ENCODE peak calls at places on chromosome 2, in nine cellular contexts. H, L, E, Y, R, G, A, T and Q are unnamed samples.

GRCh38 chr2:118638453-118638852 is 209.0 kb downstream of the EN1 start:
- DNase-seq in G (no peak), R (no peak), T (no peak), Y (no peak), A (no peak), L (no peak), H (no peak), E (no peak), Q (no peak)

GRCh38 chr2:189348369-189348768 is 92.9 kb upstream of the WDR75 start:
- DNase-seq in H (no peak), A (no peak), G (no peak), L (no peak), R (no peak), T (no peak), E (no peak), Y (peak; percentile 29), Q (no peak)

GRCh38 chr2:36706451-36706850 is 9.9 kb downstream of the VIT start:
- DNase-seq in G (no peak), E (no peak), H (no peak), R (peak; percentile 60), L (no peak), A (no peak), T (no peak), Y (no peak), Q (no peak)

GRCh38 chr2:135820003-135820618 is 16.9 kb downstream of the LCT start:
- DNase-seq in Y (no peak), L (no peak), A (no peak), E (no peak), T (no peak), H (no peak), G (no peak), R (peak; percentile 63), Q (no peak)

GRCh38 chr2:106839849-106840595 is 45.9 kb downstream of the ST6GAL2 start:
- DNase-seq in L (peak; percentile 58), R (no peak), A (peak; percentile 16), G (peak; percentile 68), H (peak; percentile 81), Y (peak; percentile 87), T (no peak), E (peak; percentile 90), Q (no peak)

GRCh38 chr2:37890893-37891495 is 34.1 kb upstream of the RMDN2 start:
- DNase-seq in Y (peak; percentile 71), G (peak; percentile 85), L (peak; percentile 86), T (peak; percentile 48), R (peak; percentile 82), A (peak; percentile 89), H (peak; percentile 87), E (peak; percentile 89), Q (peak; percentile 70)

GRCh38 chr2:128563348-128563687 is 244.7 kb upstream of the HS6ST1 start:
- DNase-seq in R (peak; percentile 99), E (no peak), H (no peak), T (no peak), L (no peak), Y (no peak), A (no peak), G (no peak), Q (no peak)

GRCh38 chr2:130183500-130184373 is 1.7 kb downstream of the MZT2B start:
- DNase-seq in Y (no peak), E (no peak), H (peak; percentile 60), R (peak; percentile 6), G (peak; percentile 76), A (no peak), L (peak; percentile 54), T (no peak), Q (no peak)

GRCh38 chr2:239826786-239827510 is 198.2 kb downstream of the NDUFA10 start:
- DNase-seq in L (no peak), T (no peak), Y (no peak), R (no peak), E (no peak), H (no peak), A (no peak), G (peak; percentile 4), Q (no peak)

GRCh38 chr2:30192327-30192726 is 39.0 kb upstream of the LBH start:
- DNase-seq in G (no peak), E (no peak), Y (no peak), A (no peak), H (no peak), T (no peak), L (no peak), R (no peak), Q (no peak)

GRCh38 chr2:30191831-30192271 is 39.5 kb upstream of the LBH start:
- DNase-seq in A (no peak), Y (no peak), E (no peak), H (no peak), G (no peak), R (no peak), T (no peak), L (no peak), Q (no peak)

GRCh38 chr2:30194421-30194820 is 36.9 kb upstream of the LBH start:
- DNase-seq in G (no peak), T (no peak), H (no peak), R (no peak), L (no peak), E (no peak), Y (no peak), A (no peak), Q (no peak)

GRCh38 chr2:30195011-30195410 is 36.3 kb upstream of the LBH start:
- DNase-seq in R (no peak), A (no peak), H (no peak), E (no peak), L (no peak), Y (no peak), G (no peak), T (no peak), Q (no peak)

GRCh38 chr2:30193104-30193681 is 38.1 kb upstream of the LBH start:
- DNase-seq in Y (no peak), R (peak; percentile 61), L (peak; percentile 28), G (no peak), A (no peak), E (no peak), T (no peak), H (no peak), Q (no peak)
- H2AFZ ChIP-seq in Y (no peak overlapping the region), R (peak overlapping the region; percentile 24), L (no peak overlapping the region), G (no peak overlapping the region), A (no peak overlapping the region), E (no peak overlapping the region), T (no peak overlapping the region), H (no peak overlapping the region), Q (no peak overlapping the region)

GRCh38 chr2:120177973-120178372 is 45.2 kb downstream of the TMEM185B start:
- DNase-seq in G (no peak), Y (peak; percentile 36), E (no peak), T (no peak), H (peak; percentile 34), R (no peak), L (no peak), A (no peak), Q (peak; percentile 55)

GRCh38 chr2:120176526-120176925 is 46.7 kb downstream of the TMEM185B start:
- DNase-seq in H (no peak), E (no peak), G (no peak), Y (no peak), L (no peak), R (no peak), T (no peak), A (no peak), Q (no peak)

GRCh38 chr2:120175000-120175581 is 48.1 kb downstream of the TMEM185B start:
- DNase-seq in H (peak; percentile 73), A (peak; percentile 84), E (peak; percentile 87), T (peak; percentile 28), L (peak; percentile 83), R (peak; percentile 76), Y (peak; percentile 70), G (peak; percentile 74), Q (peak; percentile 78)

GRCh38 chr2:120180066-120180465 is 43.1 kb downstream of the TMEM185B start:
- DNase-seq in A (no peak), L (no peak), E (no peak), G (no peak), T (no peak), R (no peak), Y (no peak), H (no peak), Q (no peak)

DNA sequence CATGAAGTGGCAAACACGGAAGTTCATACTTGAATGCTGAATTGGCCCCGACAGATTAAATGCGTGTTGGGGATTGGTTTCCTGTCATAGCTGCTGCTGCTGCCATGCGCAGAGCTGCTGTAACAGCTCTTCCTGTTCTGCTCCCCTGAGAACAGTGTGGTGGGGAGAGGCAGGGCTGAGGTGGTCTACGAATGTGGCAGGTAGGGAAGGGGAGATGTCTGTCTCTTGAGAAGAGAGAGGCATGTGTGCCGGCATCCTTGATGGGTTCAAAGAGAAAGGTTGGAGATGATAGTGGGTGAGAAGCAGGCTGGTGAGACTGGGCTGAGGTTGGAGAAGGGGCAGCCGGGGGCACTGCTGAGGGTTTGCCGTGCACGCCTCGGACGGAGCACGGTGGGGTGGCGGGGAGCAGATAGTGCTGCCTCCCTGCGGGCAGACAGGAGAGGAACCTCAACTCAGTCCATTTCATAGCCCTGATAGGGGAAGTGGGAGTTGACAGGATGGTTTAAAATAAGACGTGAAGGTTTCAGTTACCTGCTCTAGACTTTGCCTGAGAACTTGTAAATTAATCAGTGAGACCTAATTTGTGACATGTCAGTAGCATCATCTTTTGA is 46.1 kb downstream of the TMEM185B start:
- DNase-seq in H (peak; percentile 10), T (no peak), Y (peak; percentile 87), R (no peak), A (no peak), L (no peak), G (no peak), E (peak; percentile 46), Q (peak; percentile 95)
- H3K4me3 ChIP-seq in H (no peak overlapping the region), T (no peak overlapping the region), Y (peak overlapping the region; percentile 56), R (no peak overlapping the region), A (no peak overlapping the region), L (no peak overlapping the region), G (no peak overlapping the region), E (no peak overlapping the region), Q (peak overlapping the region; percentile 69)

DNA sequence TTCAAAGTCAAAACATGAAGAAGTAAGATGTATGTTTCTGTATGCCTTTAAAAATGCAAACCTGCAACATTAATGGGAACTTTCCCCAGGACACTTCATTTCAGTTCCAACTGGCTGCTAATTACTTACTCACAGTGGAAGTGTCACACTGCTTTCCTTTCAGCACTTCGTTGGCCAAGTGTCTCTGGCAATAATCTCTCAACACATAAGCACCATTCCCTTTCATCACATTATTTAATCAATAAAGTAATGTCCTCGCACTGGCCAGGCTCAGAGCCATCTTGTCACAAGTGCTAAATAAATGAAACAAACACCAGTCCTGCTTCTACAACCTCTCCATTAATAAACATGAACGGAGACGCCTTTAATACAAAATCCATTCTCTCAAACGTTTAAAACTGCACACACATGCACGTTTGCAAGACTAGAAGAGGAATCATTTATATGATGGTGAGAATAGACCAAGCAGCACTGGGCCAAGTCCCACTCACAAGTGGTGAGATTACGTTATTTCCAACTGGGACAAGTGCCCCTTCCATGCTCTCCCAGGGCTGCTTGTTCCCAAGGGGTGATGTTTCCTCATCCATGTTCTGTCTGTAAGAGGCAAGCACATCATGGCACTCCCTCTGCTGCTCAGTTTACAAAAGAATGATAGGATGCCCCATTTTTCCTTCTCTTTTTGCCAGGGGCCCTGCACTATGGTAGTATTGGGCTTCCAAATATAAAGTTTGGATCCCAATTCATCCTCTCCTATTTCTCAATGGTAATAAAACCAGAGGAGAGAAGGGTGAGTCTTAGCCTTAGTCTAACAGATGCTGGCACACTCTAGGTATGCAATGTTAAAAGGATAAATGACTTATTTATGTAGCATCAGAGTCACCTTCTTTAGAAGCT is 56.8 kb upstream of the ETAA1 start:
- DNase-seq in Y (no peak), H (no peak), E (peak; percentile 72), G (no peak), L (no peak), A (no peak), R (peak; percentile 8), T (no peak), Q (no peak)
- TF ChIP-seq EZH2phosphoT487 in Y (no peak), H (no peak), E (no peak), G (no peak), L (no peak), A (no peak), R (no peak), T (no peak), Q (no peak)

GRCh38 chr2:213188533-213188867 is 37.1 kb upstream of the IKZF2 start:
- DNase-seq in A (no peak), T (no peak), E (no peak), R (no peak), G (no peak), Y (no peak), L (no peak), H (no peak), Q (no peak)
- H2AFZ ChIP-seq in A (peak overlapping the region; percentile 59), T (peak overlapping the region; percentile 95), E (no peak overlapping the region), R (peak overlapping the region; percentile 92), G (peak overlapping the region; percentile 67), Y (no peak overlapping the region), L (peak overlapping the region; percentile 25), H (no peak overlapping the region), Q (no peak overlapping the region)